ENCODE peak calls at places on chromosomes 3 and 15, in eight cellular contexts. W, P, X, V, G, E, H and Q are unnamed samples.

GRCh38 chr3:177832862-177833261 is 635.6 kb upstream of the TBL1XR1 start:
- DNase-seq in W (no peak), P (no peak), X (no peak), V (peak; percentile 94), G (no peak), E (peak; percentile 62), H (no peak), Q (no peak)

GRCh38 chr3:53328750-53329149 is 18.6 kb downstream of the DCP1A start:
- DNase-seq in W (no peak), P (no peak), X (no peak), V (no peak), G (no peak), E (peak; percentile 64), H (no peak), Q (no peak)

GRCh38 chr3:29644261-29644660 is 363.4 kb downstream of the RBMS3 start:
- DNase-seq in W (no peak), P (no peak), X (no peak), V (no peak), G (no peak), E (no peak), H (no peak), Q (no peak)

GRCh38 chr15:81297580-81298575 is 26.1 kb downstream of the STARD5 start:
- DNase-seq in W (no peak), P (no peak), X (no peak), V (no peak), G (no peak), E (no peak), H (peak; percentile 37), Q (peak; percentile 67)

GRCh38 chr3:46612324-46612723 is at the start of gene FAM240A:
- DNase-seq in W (no peak), P (no peak), X (peak; percentile 6), V (no peak), G (no peak), E (no peak), H (no peak), Q (no peak)

GRCh38 chr3:8621141-8621540 is 23.5 kb downstream of the SSUH2 start:
- DNase-seq in W (no peak), P (no peak), X (no peak), V (no peak), G (no peak), E (no peak), H (no peak), Q (no peak)

GRCh38 chr3:17195192-17195611 is 310.4 kb downstream of the PLCL2 start:
- DNase-seq in W (no peak), P (no peak), X (no peak), V (no peak), G (no peak), E (peak; percentile 50), H (no peak), Q (no peak)

GRCh38 chr3:4981688-4982494 is 2.7 kb downstream of the BHLHE40 start:
- DNase-seq in W (no peak), P (no peak), X (no peak), V (no peak), G (no peak), E (peak; percentile 75), H (no peak), Q (no peak)

GRCh38 chr15:68820205-68820588 is 498 bp downstream of the ANP32A start:
- DNase-seq in W (peak; percentile 41), P (no peak), X (peak; percentile 51), V (peak; percentile 49), G (no peak), E (peak; percentile 33), H (peak; percentile 82), Q (no peak)

GRCh38 chr3:143529018-143529478 is 319.2 kb downstream of the SLC9A9 start:
- DNase-seq in W (no peak), P (no peak), X (no peak), V (no peak), G (no peak), E (peak; percentile 36), H (no peak), Q (no peak)